ENCODE peak calls at places on chromosome 19, in six cellular contexts. H is ovary, O is sigmoid colon, P is HepG2, W is upper lobe of left lung, S is A549. I is an unnamed sample. For H3K9me3, the result is how much of the 10 kb centered on the place peaks cover.

GRCh38 chr19:16605115-16605514 is 22.9 kb downstream of the MED26 start:
- DNase-seq in P (no peak), W (no peak), S (no peak), H (no peak), O (no peak), I (no peak)

GRCh38 chr19:41657157-41657556 is 30.3 kb upstream of the CEACAM4 start:
- DNase-seq in O (no peak), S (no peak), H (no peak), W (no peak), P (no peak), I (no peak)

GRCh38 chr19:19209372-19209771 is 2.4 kb upstream of the NCAN start:
- DNase-seq in H (no peak), P (no peak), S (no peak), O (no peak), W (no peak), I (no peak)

GRCh38 chr19:57934820-57935665 is at the start of gene ZNF418:
- DNase-seq in S (peak), W (peak), P (no peak), H (peak), O (peak), I (peak)

GRCh38 chr19:19623383-19623782 is 4.6 kb downstream of the LPAR2 start:
- DNase-seq in O (no peak), H (no peak), P (no peak), W (no peak), S (no peak), I (no peak)

GRCh38 chr19:33110201-33110910 is 21.6 kb upstream of the WDR88 start:
- DNase-seq in P (no peak), S (no peak), H (no peak), W (no peak), O (no peak), I (no peak)

GRCh38 chr19:3533563-3534216 is 5.3 kb upstream of the TEKTIP1 start:
- DNase-seq in P (no peak), H (peak), W (no peak), S (no peak), O (no peak), I (no peak)

GRCh38 chr19:2527716-2528115 is 51.8 kb downstream of the GADD45B start:
- DNase-seq in S (no peak), W (no peak), O (no peak), P (no peak), H (no peak), I (no peak)

GRCh38 chr19:2011169-2011568 is 4.3 kb downstream of the BTBD2 start:
- DNase-seq in H (no peak), O (no peak), S (no peak), P (no peak), W (no peak), I (no peak)

GRCh38 chr19:55341191-55342043 is 1.7 kb downstream of the KMT5C start:
- DNase-seq in P (peak), H (peak), W (peak), O (peak), S (peak), I (peak)

GRCh38 chr19:17441241-17442135 is 7.0 kb downstream of the TMEM221 start:
- DNase-seq in H (no peak), S (no peak), P (peak), O (no peak), W (no peak), I (no peak)

GRCh38 chr19:46373573-46374359 is 26.9 kb downstream of the PPP5C start:
- DNase-seq in S (peak), W (peak), O (peak), P (no peak), H (peak), I (peak)

GRCh38 chr19:41862445-41862986 is 2.5 kb downstream of the RPS19 start:
- DNase-seq in S (no peak), W (no peak), O (no peak), H (no peak), P (no peak), I (no peak)

GRCh38 chr19:12769689-12770088 is 5.7 kb downstream of the HOOK2 start:
- DNase-seq in S (no peak), W (peak), O (no peak), H (no peak), P (no peak), I (peak)

GRCh38 chr19:41893899-41894298 is 10.9 kb downstream of the ARHGEF1 start:
- DNase-seq in S (no peak), W (no peak), P (peak), H (no peak), O (no peak), I (no peak)

GRCh38 chr19:3353493-3353892 is 12.9 kb upstream of the NFIC start:
- DNase-seq in W (no peak), O (no peak), H (no peak), P (no peak), S (no peak), I (no peak)

GRCh38 chr19:13983213-13983889 is 22.8 kb downstream of the RFX1 start:
- DNase-seq in O (no peak), S (no peak), W (peak), H (no peak), P (no peak), I (no peak)

GRCh38 chr19:13022111-13022858 is 27.0 kb downstream of the NFIX start:
- DNase-seq in W (peak), O (peak), S (no peak), P (no peak), H (no peak), I (no peak)

GRCh38 chr19:15584541-15585115 is 30.4 kb upstream of the CYP4F8 start:
- DNase-seq in S (peak), W (peak), P (peak), O (peak), H (peak), I (peak)

GRCh38 chr19:3576696-3577443 is 4.1 kb downstream of the HMG20B start:
- DNase-seq in P (no peak), O (peak), W (peak), H (peak), S (no peak), I (peak)

GRCh38 chr19:42311612-42312160 is 1.4 kb upstream of the TMEM145 start:
- DNase-seq in W (no peak), O (no peak), H (no peak), P (no peak), S (no peak), I (no peak)

GRCh38 chr19:18223860-18224524 is 2.2 kb downstream of the PDE4C start:
- DNase-seq in S (no peak), P (peak), O (peak), H (peak), W (peak), I (no peak)

DNA sequence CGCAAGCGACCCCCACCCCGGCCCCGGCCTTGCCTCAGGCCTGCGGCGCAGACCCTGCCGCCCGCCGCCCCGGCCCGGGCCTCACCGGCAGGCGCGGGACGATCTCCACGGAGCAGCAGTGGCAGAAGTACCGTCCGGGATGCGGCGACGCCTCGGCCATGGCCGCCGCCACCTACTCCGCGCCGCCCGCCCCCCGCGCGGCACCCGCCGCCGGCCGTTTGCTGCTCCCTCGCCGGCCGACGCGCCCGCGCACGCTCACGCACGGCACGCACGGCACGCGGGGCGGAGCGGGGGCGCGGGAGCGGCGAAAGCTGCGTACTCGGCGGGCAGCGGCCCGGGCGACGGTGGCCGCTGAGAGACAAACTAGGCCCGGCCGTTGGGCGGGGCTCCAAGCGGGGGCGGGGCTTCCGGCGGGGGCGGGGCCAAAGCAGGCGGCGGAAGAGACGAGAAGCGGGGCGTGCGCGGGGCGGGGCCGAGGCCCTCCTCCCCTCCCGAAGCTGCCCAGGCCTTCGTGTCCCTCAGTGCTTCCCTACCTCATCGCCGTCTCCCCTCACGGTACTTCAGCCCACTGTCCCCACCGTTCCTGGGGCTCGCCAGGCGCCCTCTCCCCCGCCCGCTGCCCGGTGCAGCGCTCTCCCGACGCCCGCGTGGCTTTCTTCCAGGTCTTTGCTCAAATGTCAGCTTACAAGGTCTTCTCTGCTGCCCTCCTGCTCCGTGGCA is at the start of gene RNF126:
- DNase-seq in H (peak), W (peak), P (peak), O (peak), S (peak), I (peak)
- TF ChIP-seq EP300 in H (no peak), W (no peak), P (no peak), O (no peak), S (no peak), I (no peak)

DNA sequence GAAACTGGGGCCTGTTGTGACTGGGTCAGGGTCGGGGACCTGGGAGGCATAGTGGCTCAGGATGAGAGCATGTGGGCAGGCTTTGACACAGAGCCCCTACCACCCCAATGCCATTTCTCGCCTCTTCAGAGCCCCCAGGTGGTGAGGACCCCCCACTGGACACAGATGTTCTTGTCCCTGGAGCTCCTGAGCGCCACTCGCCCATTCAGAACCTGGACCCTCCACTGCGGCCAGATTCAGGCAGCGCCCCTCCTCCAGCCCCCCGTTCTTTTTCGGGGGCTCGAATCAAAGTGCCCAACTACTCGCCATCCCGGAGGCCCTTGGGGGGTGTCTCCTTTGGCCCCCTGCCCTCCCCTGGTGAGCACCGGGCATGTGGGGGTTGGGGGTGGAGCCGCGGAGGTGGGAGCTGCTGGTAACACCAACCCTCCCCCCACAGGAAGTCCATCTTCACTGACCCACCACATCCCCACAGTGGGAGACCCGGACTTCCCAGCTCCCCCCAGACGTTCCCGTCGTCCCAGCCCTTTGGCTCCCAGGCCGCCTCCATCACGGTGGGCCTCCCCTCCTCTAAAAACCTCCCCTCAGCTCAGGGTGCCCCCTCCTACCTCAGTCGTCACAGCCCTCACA is 10.4 kb downstream of the IGFLR1 start:
- DNase-seq in H (no peak), O (no peak), W (no peak), P (no peak), S (no peak), I (no peak)
- TF ChIP-seq POLR2A in H (no peak), O (no peak), W (no peak), P (no peak), S (no peak), I (no peak)

DNA sequence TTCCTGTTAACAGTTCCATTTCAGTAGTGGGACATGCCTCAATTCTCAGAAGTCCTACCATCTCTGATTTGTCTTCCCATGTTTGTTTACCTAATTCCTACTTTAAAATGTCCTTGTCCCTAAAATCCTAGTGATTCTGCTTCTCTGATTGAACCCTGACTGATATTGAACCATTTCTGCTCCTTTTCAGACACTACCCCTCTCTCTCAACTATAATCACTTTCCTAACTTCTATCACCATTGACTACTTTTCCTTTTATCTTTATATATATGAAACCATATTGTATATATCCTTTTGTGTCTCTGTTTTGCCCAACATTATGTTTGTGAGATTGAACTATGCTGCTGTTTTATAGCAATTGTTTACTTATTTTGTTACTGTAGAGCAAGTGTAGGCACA is 15.6 kb upstream of the ZNF227 start:
- DNase-seq in W (no peak), P (no peak), H (no peak), S (no peak), O (no peak), I (no peak)
- H3K9me3 ChIP-seq in W (under half), P (under half), H (under half), S (under half), O (under half), I (half or more)

GRCh38 chr19:31350693-31351211 is 1.5 kb upstream of the TSHZ3 start:
- DNase-seq in P (no peak), H (peak), W (peak), S (no peak), O (no peak), I (peak)

GRCh38 chr19:31352782-31353651 is 3.8 kb upstream of the TSHZ3 start:
- DNase-seq in H (peak), S (no peak), P (no peak), O (no peak), W (peak), I (no peak)

GRCh38 chr19:31350033-31350692 is 927 bp upstream of the TSHZ3 start:
- DNase-seq in O (peak), H (peak), W (no peak), P (no peak), S (no peak), I (no peak)

GRCh38 chr19:31352296-31352781 is 3.1 kb upstream of the TSHZ3 start:
- DNase-seq in S (no peak), H (no peak), O (no peak), W (no peak), P (no peak), I (no peak)

DNA sequence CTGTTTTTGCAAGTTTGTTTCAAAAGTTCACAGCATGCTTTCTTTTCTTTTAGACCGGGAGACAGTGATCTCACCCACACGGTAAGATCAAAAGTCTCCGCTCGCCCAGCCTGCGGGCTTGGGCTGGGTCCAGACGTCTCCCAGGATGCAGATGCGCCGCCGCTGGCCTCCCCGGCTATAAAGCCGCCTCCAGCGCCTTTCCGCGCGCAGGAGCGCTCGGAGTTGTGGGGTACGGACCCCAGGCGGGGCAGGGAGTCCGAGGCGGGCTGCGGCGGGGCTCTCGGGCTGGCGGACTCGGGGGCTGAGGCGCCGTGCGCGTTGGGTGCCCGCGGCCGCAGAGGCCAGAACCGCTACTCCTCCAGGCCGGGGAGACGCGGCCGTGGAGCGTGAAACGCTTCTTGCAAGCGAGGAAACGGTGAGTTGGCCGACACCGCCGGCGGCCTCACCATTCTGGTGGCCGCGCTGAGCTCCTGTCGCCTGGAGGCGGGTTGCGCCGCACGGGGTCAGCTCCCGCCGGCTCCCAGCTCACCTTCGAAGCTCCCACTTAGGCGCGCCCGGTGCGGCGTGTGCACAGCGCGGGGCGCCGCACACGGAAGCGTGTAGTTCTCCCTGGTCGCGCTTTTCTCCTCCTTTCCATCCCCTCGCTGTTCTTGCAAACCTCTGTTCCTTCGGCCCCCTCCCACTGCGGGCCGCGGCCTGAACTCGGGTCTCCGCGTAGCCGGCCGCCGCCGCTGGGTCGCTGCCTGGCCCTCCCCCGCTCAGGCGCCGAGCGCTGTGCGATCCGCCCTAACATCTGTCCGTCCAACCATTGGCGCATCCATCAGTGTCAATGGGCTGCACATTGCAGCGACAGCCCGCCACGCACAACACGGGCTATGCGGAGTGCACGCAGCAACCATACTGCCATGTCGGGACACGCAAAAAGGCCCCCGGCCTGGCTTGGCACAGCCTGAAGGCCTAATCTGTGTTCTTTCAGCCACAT is 2.3 kb upstream of the TSHZ3 start:
- DNase-seq in H (peak), S (peak), W (peak), O (peak), P (no peak), I (no peak)
- TF ChIP-seq EP300 in H (no peak), S (no peak), W (no peak), O (no peak), P (no peak), I (no peak)

GRCh38 chr19:48568345-48568886 is 16.4 kb downstream of the SULT2B1 start:
- DNase-seq in W (peak), P (peak), O (peak), H (peak), S (peak), I (peak)
- TF ChIP-seq POLR2A in W (no peak), P (no peak), O (no peak), H (no peak), S (peak), I (no peak)

GRCh38 chr19:37014456-37014855 is 63.8 kb upstream of the ZNF420 start:
- DNase-seq in H (no peak), P (no peak), S (no peak), W (peak), O (no peak), I (no peak)
- H3K9me3 ChIP-seq in H (under half), P (half or more), S (half or more), W (under half), O (half or more), I (half or more)

DNA sequence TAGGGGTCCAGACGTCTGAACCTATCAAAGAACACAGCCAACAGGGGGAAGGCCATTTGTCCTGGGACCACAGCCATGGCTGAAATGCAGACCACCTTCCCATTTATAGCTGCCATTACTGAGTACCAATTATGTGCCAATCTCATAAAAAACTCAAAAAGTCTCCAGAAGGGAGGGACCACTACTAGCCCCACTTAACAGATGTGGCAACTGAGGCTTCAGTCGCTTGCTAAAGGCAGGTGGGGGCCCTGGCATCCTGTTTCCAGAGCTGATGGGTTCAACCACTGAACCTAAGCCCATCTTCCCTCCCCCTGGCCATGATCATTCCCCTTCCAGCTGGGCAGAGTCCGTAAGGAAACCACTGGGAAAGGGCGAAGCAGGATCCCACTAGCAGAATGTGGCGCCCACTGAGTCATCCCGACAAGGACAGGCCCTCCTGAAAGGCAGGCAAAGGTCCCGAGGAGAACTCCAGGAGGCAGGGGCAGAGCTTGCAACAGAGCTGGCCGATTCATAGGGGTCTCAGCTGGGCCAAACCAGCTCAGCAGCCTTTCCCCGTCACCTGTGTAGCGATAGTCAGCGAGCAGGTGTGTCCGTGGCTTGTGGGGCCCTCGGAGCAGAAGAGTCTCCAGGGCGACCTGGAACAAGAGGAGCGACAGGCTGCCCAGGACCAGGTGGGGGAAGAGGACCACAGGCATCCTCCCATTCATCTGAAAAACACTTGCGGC is 14.3 kb upstream of the NAPA start:
- DNase-seq in S (no peak), O (no peak), P (no peak), W (no peak), H (no peak), I (no peak)
- TF ChIP-seq EP300 in S (no peak), O (no peak), P (no peak), W (no peak), H (no peak), I (no peak)

DNA sequence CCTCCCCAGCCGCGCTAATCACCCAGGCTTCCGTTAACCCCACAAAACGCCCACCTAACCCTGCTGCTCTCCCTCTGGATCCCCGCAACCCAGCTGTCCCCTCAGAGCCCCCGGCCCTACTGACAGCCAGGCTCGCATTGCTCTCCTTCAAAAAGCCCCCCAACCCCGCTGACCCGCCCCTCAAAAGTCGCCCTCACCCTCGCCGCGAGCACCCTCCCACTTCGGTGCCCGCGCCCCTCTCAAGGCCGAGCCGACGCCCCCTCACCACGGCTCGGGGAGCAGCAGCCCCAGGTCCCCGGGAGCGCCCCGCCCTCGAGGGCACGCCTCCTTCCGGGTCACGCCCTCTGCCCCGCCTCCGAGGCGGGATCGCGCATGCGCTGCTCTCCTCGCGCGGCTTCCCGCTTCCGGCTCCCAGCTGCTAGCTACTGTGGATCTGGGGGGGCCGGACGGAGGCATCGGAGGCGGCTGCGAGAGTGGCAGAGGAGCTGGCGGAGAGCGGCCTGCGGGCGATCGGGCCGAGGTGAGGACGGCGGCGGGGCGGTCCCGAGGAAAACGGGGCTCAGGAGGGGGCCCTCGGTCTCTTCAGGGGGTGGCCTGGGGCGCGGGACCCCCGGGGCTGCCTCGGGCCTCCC is 46.1 kb downstream of the ARHGEF18 start:
- DNase-seq in S (peak), P (peak), H (peak), O (peak), W (peak), I (peak)
- TF ChIP-seq POLR2A in S (peak), P (peak), H (peak), O (peak), W (peak), I (no peak)

GRCh38 chr19:44527554-44527953 is 1.9 kb downstream of the CEACAM20 start:
- DNase-seq in W (no peak), H (no peak), P (no peak), S (no peak), O (no peak), I (no peak)
- H3K9me3 ChIP-seq in W (under half), H (under half), P (under half), S (under half), O (under half), I (under half)

GRCh38 chr19:8208119-8208709 is 956 bp upstream of the CERS4 start:
- DNase-seq in O (peak), H (no peak), S (no peak), P (no peak), W (peak), I (peak)
- TF ChIP-seq EP300 in O (no peak), H (no peak), S (no peak), P (no peak), W (no peak), I (no peak)